ENCODE peak calls at places on chromosomes 1 and 21, in four cellular contexts. Q is testis, C is fibroblast of the aortic adventitia, L is heart right ventricle. U is an unnamed sample.

GRCh38 chr1:207959141-207959825 is 48.4 kb upstream of the CD34 start:
- DNase-seq in Q (peak; percentile 80), C (peak; percentile 74), L (peak; percentile 91), U (peak; percentile 55)

GRCh38 chr1:67889940-67890567 is 56.8 kb upstream of the GNG12 start:
- DNase-seq in Q (no peak), C (peak; percentile 87), L (no peak), U (peak; percentile 84)

GRCh38 chr21:45152265-45152746 is 77.9 kb downstream of the ADARB1 start:
- DNase-seq in Q (peak; percentile 16), C (no peak), L (no peak), U (no peak)

GRCh38 chr1:57489342-57490036 is 65.6 kb upstream of the DAB1 start:
- DNase-seq in Q (no peak), C (peak; percentile 71), L (no peak), U (peak; percentile 72)

GRCh38 chr1:167776616-167777252 is 55.0 kb downstream of the MPZL1 start:
- DNase-seq in Q (no peak), C (no peak), L (no peak), U (peak; percentile 39)

GRCh38 chr1:38045431-38046332 is 911 bp downstream of the POU3F1 start:
- DNase-seq in Q (peak; percentile 21), C (peak; percentile 5), L (peak; percentile 31), U (no peak)

GRCh38 chr1:30888391-30888790 is 20.2 kb downstream of the SDC3 start:
- DNase-seq in Q (peak; percentile 54), C (peak; percentile 95), L (peak; percentile 71), U (peak; percentile 99)

GRCh38 chr21:37244506-37245083 is 22.5 kb downstream of the VPS26C start:
- DNase-seq in Q (no peak), C (no peak), L (no peak), U (no peak)

GRCh38 chr1:7534061-7534825 is 236.9 kb upstream of the VAMP3 start:
- DNase-seq in Q (no peak), C (no peak), L (no peak), U (peak; percentile 16)

GRCh38 chr1:161037661-161038522 is 872 bp downstream of the TSTD1 start:
- DNase-seq in Q (no peak), C (no peak), L (no peak), U (no peak)

GRCh38 chr1:169853335-169853734 is 40.4 kb downstream of the SCYL3 start:
- DNase-seq in Q (no peak), C (no peak), L (no peak), U (no peak)

GRCh38 chr1:223700942-223701637 is 11.2 kb upstream of the CAPN2 start:
- DNase-seq in Q (peak; percentile 60), C (peak; percentile 97), L (no peak), U (peak; percentile 96)
- H3K4me3 ChIP-seq in Q (no peak overlapping the region), C (peak overlapping the region; percentile 44), L (no peak overlapping the region), U (peak overlapping the region; percentile 47)

GRCh38 chr1:107965112-107965991 is at the start of gene VAV3:
- DNase-seq in Q (peak; percentile 84), C (peak; percentile 30), L (peak; percentile 84), U (peak; percentile 51)
- TF ChIP-seq CTCF in Q (no peak), C (peak; percentile 10), L (peak; percentile 7), U (peak; percentile 17)

GRCh38 chr1:110554871-110555801 is 36.2 kb upstream of the KCNA10 start:
- DNase-seq in Q (peak; percentile 65), C (no peak), L (peak; percentile 65), U (peak; percentile 12)
- H3K4me3 ChIP-seq in Q (peak overlapping the region; percentile 38), C (no peak overlapping the region), L (no peak overlapping the region), U (no peak overlapping the region)

GRCh38 chr1:87787551-87787950 is 458.9 kb downstream of the LMO4 start:
- DNase-seq in Q (no peak), C (no peak), L (no peak), U (peak; percentile 16)
- TF ChIP-seq CTCF in Q (no peak), C (no peak), L (no peak), U (no peak)

DNA sequence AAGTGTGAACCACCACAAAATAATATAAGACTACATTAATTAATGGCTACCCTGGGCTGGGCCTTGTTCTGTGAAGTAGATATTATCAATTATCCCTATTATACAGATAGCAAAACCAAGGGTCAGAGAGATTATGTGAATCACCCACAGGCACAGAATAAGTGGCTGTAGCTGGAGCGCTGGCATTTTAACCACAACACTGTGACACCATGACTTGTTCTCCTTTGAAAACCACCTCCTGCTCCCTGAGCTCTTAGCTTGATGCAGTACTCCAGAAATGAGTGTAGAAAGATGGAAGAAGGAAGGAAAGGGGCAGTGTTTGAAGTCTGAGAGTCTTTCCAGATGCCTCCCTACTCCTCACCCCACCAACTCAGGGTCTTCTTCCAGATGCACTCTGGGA is 29.5 kb upstream of the JUN start:
- DNase-seq in Q (no peak), C (no peak), L (no peak), U (no peak)
- H3K4me3 ChIP-seq in Q (no peak overlapping the region), C (no peak overlapping the region), L (no peak overlapping the region), U (no peak overlapping the region)

GRCh38 chr1:154772611-154773515 is 97.2 kb downstream of the KCNN3 start:
- DNase-seq in Q (no peak), C (no peak), L (no peak), U (no peak)
- TF ChIP-seq CTCF in Q (no peak), C (no peak), L (no peak), U (no peak)

DNA sequence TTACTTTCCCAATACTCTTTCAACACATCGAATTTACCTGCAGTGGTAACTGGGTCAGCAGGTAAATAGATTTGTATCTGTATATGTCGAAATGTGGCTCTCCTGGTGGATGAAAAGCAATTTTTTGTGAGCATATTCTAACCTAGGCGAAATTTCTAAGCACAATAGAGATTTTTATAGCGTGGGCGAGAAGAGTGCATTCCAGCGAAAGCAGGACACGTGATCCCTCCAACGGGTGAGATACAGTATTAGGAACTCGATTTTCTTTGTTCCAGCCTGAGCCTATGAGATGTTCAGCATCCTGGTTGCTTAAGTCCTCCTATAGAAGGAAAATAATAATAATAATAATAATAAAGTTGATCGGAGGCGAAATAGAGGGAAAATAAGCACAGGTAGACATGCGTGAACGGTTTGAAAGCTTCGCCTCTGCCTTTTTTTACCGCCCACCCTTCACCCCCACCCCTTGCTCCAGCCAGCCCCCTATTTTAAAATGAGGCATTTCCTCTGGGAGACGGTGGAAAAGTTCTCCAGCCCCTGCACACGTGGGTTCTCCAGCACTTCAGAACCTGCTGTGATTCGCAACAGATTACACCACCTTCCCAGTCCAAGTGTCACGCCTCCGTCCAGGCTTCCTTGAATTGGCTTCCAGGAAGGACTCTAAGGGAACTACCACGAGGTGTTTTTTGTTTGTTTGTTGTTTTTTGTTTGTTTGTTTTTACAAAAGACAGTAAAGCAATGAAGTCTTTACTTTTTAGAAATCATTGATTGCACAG is 2.4 kb downstream of the LRRC7 start:
- DNase-seq in Q (no peak), C (no peak), L (no peak), U (no peak)
- H3K4me3 ChIP-seq in Q (no peak overlapping the region), C (no peak overlapping the region), L (no peak overlapping the region), U (no peak overlapping the region)

GRCh38 chr1:203267912-203268311 is 37.4 kb upstream of the BTG2 start:
- DNase-seq in Q (no peak), C (no peak), L (no peak), U (no peak)

GRCh38 chr1:203267347-203267846 is 37.9 kb upstream of the BTG2 start:
- DNase-seq in Q (peak; percentile 89), C (peak; percentile 91), L (peak; percentile 83), U (peak; percentile 87)

GRCh38 chr1:203265541-203265940 is 36.1 kb upstream of the CHIT1 start:
- DNase-seq in Q (no peak), C (no peak), L (no peak), U (no peak)

GRCh38 chr1:203264052-203264501 is 34.6 kb upstream of the CHIT1 start:
- DNase-seq in Q (no peak), C (peak; percentile 41), L (no peak), U (peak; percentile 44)

GRCh38 chr1:203263496-203263895 is 34.0 kb upstream of the CHIT1 start:
- DNase-seq in Q (no peak), C (no peak), L (no peak), U (no peak)
- TF ChIP-seq CTCF in Q (no peak), C (no peak), L (no peak), U (no peak)

DNA sequence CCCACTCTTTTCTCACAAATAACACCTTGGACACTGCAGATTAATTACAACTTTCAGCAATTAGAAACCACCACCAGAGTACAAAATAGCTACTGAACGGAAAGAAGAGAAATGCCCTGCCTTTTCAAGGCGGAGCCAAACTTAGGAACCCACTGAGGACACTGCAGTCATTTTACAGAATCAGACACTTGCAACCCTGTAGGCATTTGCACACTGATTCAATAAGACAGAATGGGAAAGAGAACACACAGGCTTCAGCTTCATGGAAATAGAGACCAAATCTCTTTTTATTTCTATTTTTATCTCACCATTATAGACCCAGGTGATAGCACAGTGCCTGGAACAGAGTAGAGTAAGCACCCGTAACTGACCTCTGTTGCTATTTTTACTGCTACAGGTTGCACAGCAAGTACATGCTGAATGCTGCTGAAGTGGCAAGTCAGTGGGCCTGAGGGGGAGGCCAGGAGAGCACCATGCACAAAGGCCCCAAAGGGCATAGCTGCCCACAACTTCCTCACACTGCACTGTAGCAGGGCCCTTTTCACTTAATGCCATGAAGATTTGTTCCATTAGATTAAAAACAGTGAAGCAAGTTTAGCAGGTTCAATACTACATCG is 50.7 kb upstream of the EDARADD start:
- DNase-seq in Q (no peak), C (no peak), L (no peak), U (no peak)
- H3K4me3 ChIP-seq in Q (no peak overlapping the region), C (no peak overlapping the region), L (no peak overlapping the region), U (no peak overlapping the region)

GRCh38 chr1:162578071-162578705 is 16.7 kb downstream of the UAP1 start:
- DNase-seq in Q (no peak), C (no peak), L (no peak), U (no peak)

GRCh38 chr1:162580315-162580714 is 18.8 kb downstream of the UAP1 start:
- DNase-seq in Q (no peak), C (no peak), L (no peak), U (no peak)

GRCh38 chr1:162578936-162579335 is 17.4 kb downstream of the UAP1 start:
- DNase-seq in Q (no peak), C (no peak), L (no peak), U (no peak)
- TF ChIP-seq CTCF in Q (no peak), C (no peak), L (no peak), U (no peak)

U was measured in AG10803.